ENCODE peak calls at places on chromosomes 7 and 10, in ten cellular contexts. Q is keratinocyte, O is thyroid gland, K is AG08395, H is NCI-H1930, N is astrocyte of the cerebellum, A is dorsolateral prefrontal cortex, Y is NT2/D1, U is Calu3, I is SW 1271. E is an unnamed sample.

GRCh38 chr7:47337531-47337930 is 244.4 kb downstream of the TNS3 start:
- DNase-seq in Q (no peak), O (no peak), K (no peak), H (no peak), N (no peak), A (peak), Y (no peak), U (no peak), I (no peak), E (no peak)

GRCh38 chr10:13661261-13661660 is 74.5 kb downstream of the PRPF18 start:
- DNase-seq in Q (no peak), O (no peak), K (no peak), H (no peak), N (no peak), A (no peak), Y (no peak), U (no peak), I (no peak), E (no peak)

GRCh38 chr7:102152672-102153585 is 133.7 kb upstream of the SH2B2 start:
- DNase-seq in Q (peak), O (peak), K (no peak), H (no peak), N (peak), A (no peak), Y (peak), U (peak), I (no peak), E (no peak)

GRCh38 chr10:77685494-77685893 is 47.9 kb upstream of the KCNMA1 start:
- DNase-seq in Q (no peak), O (no peak), K (no peak), H (no peak), N (no peak), A (no peak), Y (no peak), U (no peak), I (no peak), E (no peak)

GRCh38 chr7:66250711-66251110 is 45.6 kb downstream of the TPST1 start:
- DNase-seq in Q (peak), O (no peak), K (no peak), H (no peak), N (no peak), A (no peak), Y (no peak), U (no peak), I (no peak), E (no peak)

GRCh38 chr10:48509974-48510692 is 94.7 kb downstream of the ARHGAP22 start:
- DNase-seq in Q (no peak), O (no peak), K (no peak), H (no peak), N (no peak), A (no peak), Y (no peak), U (peak), I (no peak), E (peak)

GRCh38 chr7:20741801-20742200 is 44.9 kb downstream of the SP8 start:
- DNase-seq in Q (no peak), O (no peak), K (no peak), H (no peak), N (no peak), A (no peak), Y (no peak), U (no peak), I (no peak), E (no peak)

GRCh38 chr10:96638120-96638519 is 51.3 kb upstream of the TM9SF3 start:
- DNase-seq in Q (no peak), O (no peak), K (no peak), H (no peak), N (no peak), A (no peak), Y (no peak), U (no peak), I (no peak), E (no peak)

GRCh38 chr10:11482306-11482705 is 129.1 kb downstream of the USP6NL start:
- DNase-seq in Q (no peak), O (no peak), K (no peak), H (no peak), N (no peak), A (no peak), Y (no peak), U (no peak), I (no peak), E (no peak)

GRCh38 chr7:66758964-66759628 is 18.6 kb downstream of the RABGEF1 start:
- DNase-seq in Q (no peak), O (no peak), K (no peak), H (no peak), N (no peak), A (no peak), Y (no peak), U (no peak), I (no peak), E (no peak)

GRCh38 chr10:84354623-84355022 is 26.2 kb downstream of the CCSER2 start:
- DNase-seq in Q (no peak), O (no peak), K (no peak), H (no peak), N (no peak), A (no peak), Y (no peak), U (no peak), I (no peak), E (no peak)

GRCh38 chr10:15369642-15370211 is 1.4 kb downstream of the FAM171A1 start:
- DNase-seq in Q (no peak), O (peak), K (peak), H (no peak), N (no peak), A (peak), Y (no peak), U (no peak), I (no peak), E (no peak)

GRCh38 chr7:24139996-24140395 is 144.0 kb upstream of the NPY start:
- DNase-seq in Q (no peak), O (no peak), K (no peak), H (no peak), N (no peak), A (no peak), Y (no peak), U (no peak), I (no peak), E (no peak)

GRCh38 chr7:114358911-114359310 is 55.7 kb upstream of the FOXP2 start:
- DNase-seq in Q (no peak), O (no peak), K (no peak), H (no peak), N (no peak), A (no peak), Y (no peak), U (no peak), I (no peak), E (no peak)

GRCh38 chr10:71757450-71757918 is 15.8 kb downstream of the VSIR start:
- DNase-seq in Q (no peak), O (no peak), K (no peak), H (no peak), N (no peak), A (peak), Y (no peak), U (no peak), I (no peak), E (peak)

GRCh38 chr10:70967591-70968588 is 79.5 kb upstream of the PCBD1 start:
- DNase-seq in Q (no peak), O (no peak), K (no peak), H (no peak), N (no peak), A (peak), Y (no peak), U (no peak), I (no peak), E (no peak)

GRCh38 chr7:73622909-73623797 is 1.2 kb downstream of the MLXIPL start:
- DNase-seq in Q (no peak), O (peak), K (no peak), H (no peak), N (no peak), A (peak), Y (no peak), U (no peak), I (no peak), E (no peak)

GRCh38 chr10:132740542-132741066 is 45.3 kb downstream of the NKX6-2 start:
- DNase-seq in Q (no peak), O (no peak), K (no peak), H (no peak), N (no peak), A (no peak), Y (no peak), U (no peak), I (no peak), E (no peak)

GRCh38 chr10:71761105-71761511 is 12.2 kb downstream of the VSIR start:
- DNase-seq in Q (no peak), O (no peak), K (no peak), H (no peak), N (no peak), A (no peak), Y (no peak), U (no peak), I (no peak), E (no peak)

E was measured in DND-41.